ENCODE peak calls at places on chromosomes 16 and 17, in ten cellular contexts. T is CD4-positive, alpha-beta T cell; Y is left ventricle myocardium inferior; V is cardiac muscle cell; Z is prostate gland; M is RWPE2; S is spleen; Q is endothelial cell of umbilical vein; W is IMR-90; I is AG04450. O is an unnamed sample.

GRCh38 chr17:40191237-40192208 is 14.3 kb downstream of the RAPGEFL1 start:
- DNase-seq in T (peak; percentile 60), Z (peak; percentile 75), M (peak; percentile 76), V (peak; percentile 81), I (no peak), Y (peak; percentile 77), Q (peak; percentile 88), W (peak; percentile 76), S (peak; percentile 91), O (peak; percentile 97)

GRCh38 chr16:57147381-57148191 is 38.3 kb downstream of the PSME3IP1 start:
- DNase-seq in M (no peak), Q (peak; percentile 79), Y (no peak), I (no peak), W (peak; percentile 46), T (no peak), S (peak; percentile 72), Z (peak; percentile 43), V (peak; percentile 27), O (peak; percentile 83)

GRCh38 chr16:78836802-78837489 is 737.5 kb downstream of the WWOX start:
- DNase-seq in S (no peak), W (no peak), M (no peak), Q (no peak), I (no peak), T (no peak), Z (no peak), Y (no peak), V (no peak), O (no peak)

GRCh38 chr16:14475370-14476139 is 154.5 kb downstream of the PARN start:
- DNase-seq in Y (no peak), Z (peak; percentile 61), S (no peak), Q (no peak), V (no peak), T (no peak), I (no peak), M (no peak), W (peak; percentile 24), O (peak; percentile 87)

GRCh38 chr17:40399185-40399584 is 18.5 kb downstream of the TOP2A start:
- DNase-seq in I (peak; percentile 21), Q (no peak), W (peak; percentile 74), S (no peak), M (no peak), Z (no peak), V (peak; percentile 77), T (no peak), Y (no peak), O (no peak)

GRCh38 chr17:42276359-42276608 is at the start of gene STAT5B:
- DNase-seq in Z (peak; percentile 64), S (peak; percentile 95), T (peak; percentile 62), Q (peak; percentile 46), V (peak; percentile 71), W (peak; percentile 55), M (no peak), Y (peak; percentile 78), I (no peak), O (peak; percentile 99)

GRCh38 chr17:13256545-13256944 is 238.7 kb upstream of the ELAC2 start:
- DNase-seq in S (no peak), Q (no peak), Y (no peak), V (no peak), T (no peak), M (no peak), Z (no peak), I (no peak), W (no peak), O (no peak)

GRCh38 chr16:8549843-8550412 is 40.4 kb downstream of the TMEM114 start:
- DNase-seq in T (no peak), Q (no peak), S (no peak), M (no peak), Y (no peak), V (no peak), I (no peak), Z (no peak), W (no peak), O (no peak)

GRCh38 chr17:76240461-76241204 is at the start of gene RNF157:
- DNase-seq in V (peak; percentile 56), S (peak; percentile 91), T (peak; percentile 58), M (no peak), Z (peak; percentile 32), Y (peak; percentile 73), I (no peak), Q (peak; percentile 53), W (peak; percentile 48), O (peak; percentile 96)

GRCh38 chr17:40326014-40326831 is 17.2 kb downstream of the RARA start:
- DNase-seq in W (no peak), I (no peak), M (no peak), T (peak; percentile 52), Y (peak; percentile 22), S (peak; percentile 86), Q (peak; percentile 45), V (no peak), Z (no peak), O (peak; percentile 13)

GRCh38 chr16:89602273-89602951 is 11.0 kb upstream of the DPEP1 start:
- DNase-seq in Z (no peak), S (no peak), M (peak; percentile 91), Y (no peak), Q (peak; percentile 75), I (peak; percentile 72), T (peak; percentile 54), W (peak; percentile 91), V (peak; percentile 89), O (peak; percentile 100)

DNA sequence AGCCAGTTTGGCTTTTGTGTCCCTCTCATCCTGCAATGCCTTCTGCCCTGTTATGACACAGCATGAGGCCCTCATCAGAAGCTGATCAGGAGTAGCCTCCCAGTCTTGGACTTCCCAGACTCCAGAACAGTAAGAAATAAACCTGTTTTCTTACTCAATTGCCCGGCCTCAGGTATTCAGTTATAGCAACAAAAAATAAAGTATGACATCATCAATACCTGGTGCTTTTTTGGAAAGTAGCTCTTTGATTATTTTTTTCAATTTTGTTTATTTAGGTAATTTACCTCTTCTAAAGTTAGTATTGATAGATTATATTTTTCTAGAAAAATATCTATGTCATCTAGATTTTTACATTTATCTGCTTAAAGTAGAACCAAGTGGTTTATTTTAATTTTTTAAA is 112.8 kb upstream of the CES5A start:
- DNase-seq in Z (no peak), Y (no peak), Q (no peak), V (no peak), W (no peak), I (no peak), T (no peak), M (no peak), S (no peak), O (no peak)
- H3K27ac ChIP-seq in Z (no peak overlapping the region), Y (no peak overlapping the region), Q (no peak overlapping the region), V (no peak overlapping the region), W (no peak overlapping the region), I (no peak overlapping the region), T (no peak overlapping the region), M (no peak overlapping the region), S (no peak overlapping the region), O (no peak overlapping the region)

GRCh38 chr17:36747861-36748260 is 146.5 kb downstream of the MRM1 start:
- DNase-seq in I (no peak), W (no peak), V (no peak), Y (no peak), Q (no peak), Z (no peak), S (peak; percentile 56), M (no peak), T (no peak), O (no peak)

GRCh38 chr17:36743130-36743529 is 141.7 kb downstream of the MRM1 start:
- DNase-seq in Z (no peak), Q (no peak), W (no peak), M (no peak), S (peak; percentile 16), T (no peak), Y (no peak), V (no peak), I (no peak), O (no peak)

GRCh38 chr17:36750316-36750885 is 149.0 kb downstream of the MRM1 start:
- DNase-seq in Y (no peak), Z (no peak), I (no peak), S (peak; percentile 38), Q (no peak), T (no peak), W (no peak), M (no peak), V (no peak), O (no peak)

GRCh38 chr17:36749493-36749892 is 148.1 kb downstream of the MRM1 start:
- DNase-seq in Z (no peak), V (no peak), W (no peak), Y (no peak), M (no peak), S (peak; percentile 19), Q (no peak), I (no peak), T (no peak), O (no peak)

DNA sequence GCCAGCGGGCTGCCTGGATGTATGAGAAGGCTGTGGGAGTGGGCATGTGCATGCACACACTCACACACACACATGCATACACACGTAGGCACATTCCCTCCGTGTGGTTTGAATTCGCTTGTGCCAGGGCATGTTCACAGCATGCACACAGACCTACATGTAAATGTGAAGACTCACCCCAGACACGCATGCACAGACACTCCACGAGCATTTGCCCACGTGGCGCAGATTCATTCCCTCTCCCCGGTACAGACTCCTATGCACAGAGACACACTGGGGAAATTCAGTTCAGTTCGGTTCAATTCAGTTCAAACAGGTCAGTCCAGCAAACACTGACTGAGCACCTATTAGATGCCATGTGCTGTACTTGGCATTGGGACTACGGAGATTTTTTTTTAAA is 145.3 kb downstream of the MRM1 start:
- DNase-seq in M (no peak), T (no peak), V (no peak), Q (no peak), I (no peak), Z (no peak), W (no peak), Y (no peak), S (peak; percentile 16), O (no peak)
- H3K27ac ChIP-seq in M (no peak overlapping the region), T (no peak overlapping the region), V (no peak overlapping the region), Q (no peak overlapping the region), I (no peak overlapping the region), Z (no peak overlapping the region), W (no peak overlapping the region), Y (no peak overlapping the region), S (no peak overlapping the region), O (no peak overlapping the region)

DNA sequence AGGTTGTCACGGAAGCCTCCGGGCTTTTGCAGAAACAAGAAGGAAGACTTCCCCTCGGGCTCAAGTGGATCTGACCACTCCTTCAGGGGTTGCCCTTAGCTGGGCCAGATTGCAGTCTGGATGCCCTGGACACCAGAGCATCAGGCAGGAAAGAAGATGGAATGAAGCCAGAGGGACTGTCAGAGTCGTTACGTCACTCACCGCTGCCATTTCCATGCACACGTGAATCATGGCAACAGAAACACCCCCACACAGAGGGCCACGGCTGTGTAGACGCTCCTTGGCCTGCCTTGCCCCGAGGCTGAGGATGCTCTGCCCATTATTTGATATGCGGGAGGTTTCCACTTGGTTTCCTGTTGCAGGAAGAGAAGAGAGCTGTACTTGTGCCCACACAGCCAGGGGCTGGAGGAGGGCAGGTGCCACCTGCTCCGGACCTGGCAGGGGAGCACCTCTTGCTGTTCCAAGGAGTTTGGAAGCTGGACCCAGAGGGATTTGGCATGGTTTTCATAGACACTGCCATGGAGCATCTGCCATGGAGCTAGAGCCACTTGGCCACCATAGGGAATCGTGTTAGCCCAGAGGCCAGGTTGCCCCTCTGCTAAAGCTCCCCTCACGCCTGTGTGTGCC is 29.4 kb downstream of the RBFOX3 start:
- DNase-seq in Y (no peak), I (no peak), V (no peak), Q (no peak), S (no peak), T (no peak), Z (no peak), W (no peak), M (no peak), O (peak; percentile 31)
- H3K27ac ChIP-seq in Y (no peak overlapping the region), I (no peak overlapping the region), V (no peak overlapping the region), Q (no peak overlapping the region), S (no peak overlapping the region), T (no peak overlapping the region), Z (no peak overlapping the region), W (no peak overlapping the region), M (no peak overlapping the region), O (no peak overlapping the region)

GRCh38 chr17:57496382-57496781 is 240.1 kb downstream of the MSI2 start:
- DNase-seq in Z (no peak), W (no peak), Y (no peak), V (no peak), S (no peak), M (no peak), Q (no peak), T (no peak), I (no peak), O (no peak)
- H3K27ac ChIP-seq in Z (no peak overlapping the region), W (no peak overlapping the region), Y (peak overlapping the region; percentile 70), V (no peak overlapping the region), S (no peak overlapping the region), M (no peak overlapping the region), Q (no peak overlapping the region), T (no peak overlapping the region), I (no peak overlapping the region), O (no peak overlapping the region)

O was measured in osteoblast.